ENCODE peak calls at places on chromosomes 4 and X, in six cellular contexts. Y is K562, W is stomach, N is HCT116, R is endothelial cell of umbilical vein, A is suprapubic skin. D is an unnamed sample.

GRCh38 chr4:2931765-2932560 is 31.2 kb downstream of the NOP14 start:
- DNase-seq in Y (no peak), R (peak; percentile 42), W (peak; percentile 60), A (peak; percentile 85), N (no peak), D (peak; percentile 76)

GRCh38 chr4:91837608-91838029 is 466.1 kb upstream of the GRID2 start:
- DNase-seq in A (no peak), N (no peak), Y (no peak), R (no peak), W (no peak), D (no peak)

GRCh38 chr4:154720123-154720522 is 23.7 kb upstream of the LRAT start:
- DNase-seq in N (peak; percentile 45), Y (no peak), A (no peak), R (no peak), W (no peak), D (no peak)

GRCh38 chrX:16838202-16839066 is 31.7 kb downstream of the RBBP7 start:
- DNase-seq in N (no peak), Y (no peak), A (no peak), W (peak; percentile 41), R (peak; percentile 85), D (no peak)

GRCh38 chr4:3332498-3332897 is 39.7 kb downstream of the RGS12 start:
- DNase-seq in A (no peak), R (no peak), Y (no peak), N (no peak), W (no peak), D (no peak)

GRCh38 chr4:85756938-85757337 is 282.0 kb downstream of the ARHGAP24 start:
- DNase-seq in W (no peak), A (no peak), Y (peak; percentile 11), R (peak; percentile 68), N (no peak), D (no peak)

GRCh38 chrX:118271770-118272169 is 74.1 kb upstream of the WDR44 start:
- DNase-seq in W (no peak), R (peak; percentile 57), N (no peak), A (no peak), Y (no peak), D (no peak)

GRCh38 chr4:120753854-120754253 is 168.7 kb downstream of the PRDM5 start:
- DNase-seq in N (no peak), A (no peak), R (no peak), Y (no peak), W (no peak), D (no peak)

GRCh38 chrX:66028936-66029335 is 10.9 kb downstream of the VSIG4 start:
- DNase-seq in A (no peak), Y (no peak), N (no peak), W (no peak), R (no peak), D (no peak)

GRCh38 chr4:37666625-37667071 is 19.5 kb downstream of the RELL1 start:
- DNase-seq in Y (no peak), A (no peak), R (peak; percentile 96), N (peak; percentile 96), W (peak; percentile 77), D (no peak)

GRCh38 chr4:59655996-59656395 is 1544.1 kb upstream of the ADGRL3 start:
- DNase-seq in W (no peak), A (no peak), R (no peak), N (no peak), Y (no peak), D (no peak)

GRCh38 chrX:12999422-12999821 is 24.5 kb downstream of the TMSB4X start:
- DNase-seq in R (no peak), Y (no peak), N (no peak), W (no peak), A (no peak), D (no peak)
- TF ChIP-seq POLR2AphosphoS5 in R (no peak), Y (no peak), N (no peak), W (no peak), A (no peak), D (no peak)

DNA sequence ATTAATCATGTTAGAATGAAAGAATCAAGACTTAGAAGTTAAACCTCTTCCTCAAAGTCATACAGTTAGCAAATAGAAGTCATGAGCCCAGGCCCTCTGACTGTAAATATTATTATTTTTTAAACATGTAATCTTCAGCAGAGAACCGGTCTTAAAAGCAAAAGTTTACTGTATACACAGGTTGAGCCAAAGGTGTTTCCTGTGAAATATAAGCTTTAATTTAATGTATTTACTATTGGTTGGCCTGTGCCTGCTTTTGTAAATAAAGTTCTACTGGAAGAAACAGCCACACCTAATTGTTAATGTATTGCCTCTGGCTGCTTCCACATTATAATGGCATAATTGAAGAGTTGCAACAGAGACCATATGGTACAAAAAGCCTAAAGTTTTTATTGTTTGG is 61.1 kb upstream of the PRDM8 start:
- DNase-seq in R (no peak), A (no peak), N (no peak), W (no peak), Y (no peak), D (no peak)
- TF ChIP-seq POLR2A in R (no peak), A (no peak), N (no peak), W (no peak), Y (no peak), D (no peak)

GRCh38 chr4:8182858-8183725 is 16.0 kb upstream of the SH3TC1 start:
- DNase-seq in Y (peak; percentile 77), W (peak; percentile 89), R (peak; percentile 76), A (no peak), N (peak; percentile 23), D (no peak)
- TF ChIP-seq POLR2AphosphoS5 in Y (no peak), W (peak; percentile 53), R (peak; percentile 58), A (peak; percentile 26), N (no peak), D (no peak)

DNA sequence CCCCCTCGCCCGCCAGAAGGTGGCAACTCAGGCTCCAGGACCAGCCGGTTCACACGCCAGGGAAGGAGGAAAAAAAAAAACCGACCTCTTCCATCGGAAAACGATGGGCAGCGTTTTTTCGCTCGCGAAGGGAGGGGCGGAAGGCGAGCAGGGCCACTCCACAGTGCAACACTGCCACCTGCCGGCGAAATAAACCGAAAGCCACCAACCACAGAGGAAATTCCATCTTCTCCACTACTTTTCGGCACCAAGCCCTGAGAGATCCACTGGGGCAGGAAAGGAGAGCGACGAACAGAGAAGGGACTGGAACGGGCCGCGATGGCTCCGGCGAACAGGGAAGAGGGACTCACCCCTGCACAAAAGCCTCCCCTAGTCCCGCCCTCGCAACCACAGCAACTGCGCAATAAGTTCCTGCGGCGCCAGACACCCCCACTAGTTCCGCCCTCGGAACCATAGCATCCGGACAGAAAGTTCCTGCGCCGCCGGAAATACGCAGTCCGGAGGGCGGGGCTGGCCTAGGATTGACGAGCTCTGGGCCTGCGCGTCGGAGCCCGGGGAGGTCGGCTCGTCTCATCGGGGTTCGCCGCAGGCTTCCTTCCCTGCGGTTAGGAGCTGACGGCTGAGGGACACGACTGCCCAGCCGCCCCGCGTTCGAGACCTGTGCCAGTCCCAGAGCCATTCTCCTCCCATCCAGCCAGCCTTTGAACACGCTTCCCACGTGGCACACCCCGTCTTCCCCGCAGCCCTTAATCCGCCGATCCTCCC is 23.4 kb downstream of the FAM156A start:
- DNase-seq in N (peak; percentile 74), Y (peak; percentile 73), R (peak; percentile 91), A (peak; percentile 94), W (peak; percentile 96), D (peak; percentile 63)
- TF ChIP-seq POLR2A in N (peak; percentile 30), Y (peak; percentile 83), R (peak; percentile 80), A (no peak), W (peak; percentile 39), D (peak; percentile 71)

GRCh38 chr4:87026795-87027495 is 92.1 kb downstream of the AFF1 start:
- DNase-seq in Y (no peak), W (no peak), N (no peak), R (no peak), A (no peak), D (peak; percentile 29)
- TF ChIP-seq POLR2AphosphoS5 in Y (no peak), W (no peak), N (no peak), R (no peak), A (no peak), D (no peak)

D was measured in GM12891.